ENCODE peak calls at places on chromosome 11, in five cellular contexts. One of them, this sample, is unnamed.
A peak's percentile ranks its signal among the peaks of the same experiment; 100 is the strongest.

GRCh38 chr11:87972133-87972532 is 203.1 kb downstream of the RAB38 start:
- DNase-seq in hepatocyte: no peak
- DNase-seq in right lobe of liver: no peak
- DNase-seq in fibroblast of lung: no peak
- DNase-seq in epithelial cell of esophagus: no peak
- DNase-seq in this sample: no peak

GRCh38 chr11:12706531-12707499 is 32.6 kb downstream of the TEAD1 start:
- DNase-seq in epithelial cell of esophagus: peak; percentile 59
- DNase-seq in right lobe of liver: peak; percentile 74
- DNase-seq in hepatocyte: peak; percentile 32
- DNase-seq in fibroblast of lung: peak; percentile 56
- DNase-seq in this sample: no peak

GRCh38 chr11:18754308-18754707 is 28.3 kb upstream of the IGSF22 start:
- DNase-seq in fibroblast of lung: no peak
- DNase-seq in right lobe of liver: no peak
- DNase-seq in epithelial cell of esophagus: peak; percentile 8
- DNase-seq in hepatocyte: no peak
- DNase-seq in this sample: no peak

GRCh38 chr11:125285844-125286243 is 121.3 kb downstream of the PKNOX2 start:
- DNase-seq in fibroblast of lung: no peak
- DNase-seq in epithelial cell of esophagus: no peak
- DNase-seq in right lobe of liver: no peak
- DNase-seq in hepatocyte: no peak
- DNase-seq in this sample: no peak

GRCh38 chr11:12854829-12855228 is 154.3 kb upstream of the RASSF10 start:
- DNase-seq in hepatocyte: peak; percentile 69
- DNase-seq in right lobe of liver: no peak
- DNase-seq in fibroblast of lung: no peak
- DNase-seq in epithelial cell of esophagus: no peak
- DNase-seq in this sample: no peak

GRCh38 chr11:6156628-6157367 is 13.3 kb downstream of the OR52B2 start:
- DNase-seq in fibroblast of lung: no peak
- DNase-seq in right lobe of liver: no peak
- DNase-seq in epithelial cell of esophagus: peak; percentile 6
- DNase-seq in hepatocyte: peak; percentile 39
- DNase-seq in this sample: no peak

GRCh38 chr11:19842505-19842904 is 129.9 kb downstream of the NAV2 start:
- DNase-seq in hepatocyte: no peak
- DNase-seq in right lobe of liver: no peak
- DNase-seq in fibroblast of lung: no peak
- DNase-seq in epithelial cell of esophagus: no peak
- DNase-seq in this sample: no peak

GRCh38 chr11:28606930-28607329 is 498.7 kb downstream of the METTL15 start:
- DNase-seq in epithelial cell of esophagus: peak; percentile 51
- DNase-seq in hepatocyte: no peak
- DNase-seq in fibroblast of lung: no peak
- DNase-seq in right lobe of liver: no peak
- DNase-seq in this sample: no peak

GRCh38 chr11:2511421-2512369 is 66.9 kb downstream of the KCNQ1 start:
- DNase-seq in epithelial cell of esophagus: no peak
- DNase-seq in fibroblast of lung: no peak
- DNase-seq in hepatocyte: no peak
- DNase-seq in right lobe of liver: peak; percentile 39
- DNase-seq in this sample: peak; percentile 19

GRCh38 chr11:134785660-134786284 is 373.7 kb upstream of the B3GAT1 start:
- DNase-seq in right lobe of liver: no peak
- DNase-seq in epithelial cell of esophagus: no peak
- DNase-seq in hepatocyte: no peak
- DNase-seq in fibroblast of lung: no peak
- DNase-seq in this sample: no peak

GRCh38 chr11:134500621-134501020 is 88.6 kb upstream of the B3GAT1 start:
- DNase-seq in right lobe of liver: no peak
- DNase-seq in epithelial cell of esophagus: no peak
- DNase-seq in hepatocyte: no peak
- DNase-seq in fibroblast of lung: no peak
- DNase-seq in this sample: no peak

GRCh38 chr11:79449040-79449439 is 8.2 kb upstream of the TENM4 start:
- DNase-seq in right lobe of liver: no peak
- DNase-seq in epithelial cell of esophagus: no peak
- DNase-seq in hepatocyte: no peak
- DNase-seq in fibroblast of lung: no peak
- DNase-seq in this sample: no peak

GRCh38 chr11:122253541-122254317 is 137.7 kb upstream of the BLID start:
- DNase-seq in epithelial cell of esophagus: peak; percentile 78
- DNase-seq in right lobe of liver: no peak
- DNase-seq in hepatocyte: peak; percentile 12
- DNase-seq in fibroblast of lung: peak; percentile 57
- DNase-seq in this sample: no peak

GRCh38 chr11:1128333-1129142 is 29.2 kb upstream of the MUC5AC start:
- DNase-seq in epithelial cell of esophagus: no peak
- DNase-seq in hepatocyte: no peak
- DNase-seq in fibroblast of lung: no peak
- DNase-seq in right lobe of liver: peak; percentile 47
- DNase-seq in this sample: peak; percentile 9

GRCh38 chr11:133134561-133135173 is 397.6 kb downstream of the OPCML start:
- DNase-seq in fibroblast of lung: peak; percentile 12
- DNase-seq in right lobe of liver: peak; percentile 58
- DNase-seq in epithelial cell of esophagus: peak; percentile 54
- DNase-seq in hepatocyte: peak; percentile 79
- DNase-seq in this sample: peak; percentile 29

GRCh38 chr11:128146926-128147605 is 440.3 kb downstream of the ETS1 start:
- DNase-seq in epithelial cell of esophagus: peak; percentile 59
- DNase-seq in right lobe of liver: no peak
- DNase-seq in fibroblast of lung: peak; percentile 5
- DNase-seq in hepatocyte: no peak
- DNase-seq in this sample: no peak

GRCh38 chr11:1453611-1454386 is 32.8 kb downstream of the MOB2 start:
- DNase-seq in right lobe of liver: no peak
- DNase-seq in fibroblast of lung: no peak
- DNase-seq in epithelial cell of esophagus: peak; percentile 60
- DNase-seq in hepatocyte: peak; percentile 47
- DNase-seq in this sample: no peak

GRCh38 chr11:19691815-19692214 is 20.8 kb upstream of the NAV2 start:
- DNase-seq in fibroblast of lung: no peak
- DNase-seq in hepatocyte: no peak
- DNase-seq in right lobe of liver: no peak
- DNase-seq in epithelial cell of esophagus: no peak
- DNase-seq in this sample: no peak

GRCh38 chr11:131370090-131370751 is at the start of gene NTM:
- DNase-seq in hepatocyte: peak; percentile 44
- DNase-seq in fibroblast of lung: peak; percentile 48
- DNase-seq in right lobe of liver: peak; percentile 62
- DNase-seq in epithelial cell of esophagus: peak; percentile 34
- DNase-seq in this sample: peak; percentile 37

GRCh38 chr11:27700351-27701261 is at the start of gene BDNF:
- DNase-seq in epithelial cell of esophagus: peak; percentile 38
- DNase-seq in hepatocyte: peak; percentile 43
- DNase-seq in right lobe of liver: peak; percentile 49
- DNase-seq in fibroblast of lung: peak; percentile 45
- DNase-seq in this sample: no peak

GRCh38 chr11:113014262-113014661 is 53.0 kb downstream of the NCAM1 start:
- DNase-seq in epithelial cell of esophagus: no peak
- DNase-seq in fibroblast of lung: peak; percentile 28
- DNase-seq in right lobe of liver: no peak
- DNase-seq in hepatocyte: peak; percentile 64
- DNase-seq in this sample: no peak

GRCh38 chr11:895331-896223 is 15.0 kb downstream of the CHID1 start:
- DNase-seq in epithelial cell of esophagus: no peak
- DNase-seq in fibroblast of lung: no peak
- DNase-seq in right lobe of liver: no peak
- DNase-seq in hepatocyte: no peak
- DNase-seq in this sample: no peak

GRCh38 chr11:18011633-18012313 is 1.1 kb downstream of the SERGEF start:
- DNase-seq in fibroblast of lung: no peak
- DNase-seq in epithelial cell of esophagus: no peak
- DNase-seq in hepatocyte: no peak
- DNase-seq in right lobe of liver: no peak
- DNase-seq in this sample: no peak

GRCh38 chr11:93821617-93822016 is 28.8 kb downstream of the VSTM5 start:
- DNase-seq in hepatocyte: peak; percentile 21
- DNase-seq in right lobe of liver: no peak
- DNase-seq in epithelial cell of esophagus: no peak
- DNase-seq in fibroblast of lung: no peak
- DNase-seq in this sample: no peak

GRCh38 chr11:86608251-86608799 is 64.1 kb downstream of the ME3 start:
- DNase-seq in right lobe of liver: peak; percentile 64
- DNase-seq in hepatocyte: peak; percentile 78
- DNase-seq in fibroblast of lung: peak; percentile 85
- DNase-seq in epithelial cell of esophagus: peak; percentile 82
- DNase-seq in this sample: peak; percentile 52

DNA sequence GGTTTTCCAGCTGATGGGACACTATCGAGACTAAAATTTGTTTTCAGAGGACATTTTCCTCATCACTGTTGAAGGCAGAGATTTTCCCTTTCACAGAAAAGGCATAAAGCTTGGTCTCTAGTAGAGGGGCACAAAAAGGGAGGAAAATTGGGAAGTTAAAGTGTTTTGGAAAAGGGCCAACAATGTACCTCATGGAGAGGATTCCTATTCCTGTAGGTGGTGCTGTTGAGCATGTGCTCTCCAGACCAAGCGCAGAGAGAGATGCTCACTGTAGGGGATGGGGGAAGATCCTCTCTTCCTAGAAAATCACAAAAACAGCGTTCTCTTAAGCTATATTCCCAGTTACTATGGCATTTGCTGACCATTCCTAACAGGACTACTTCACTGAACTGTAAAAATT is 44.9 kb downstream of the OR4C46 start:
- DNase-seq in right lobe of liver: no peak
- DNase-seq in hepatocyte: no peak
- DNase-seq in fibroblast of lung: no peak
- DNase-seq in epithelial cell of esophagus: no peak
- DNase-seq in this sample: no peak
- TF ChIP-seq CTCF in right lobe of liver: no peak
- TF ChIP-seq CTCF in hepatocyte: no peak
- TF ChIP-seq CTCF in fibroblast of lung: no peak
- TF ChIP-seq CTCF in epithelial cell of esophagus: no peak
- TF ChIP-seq CTCF in this sample: no peak

DNA sequence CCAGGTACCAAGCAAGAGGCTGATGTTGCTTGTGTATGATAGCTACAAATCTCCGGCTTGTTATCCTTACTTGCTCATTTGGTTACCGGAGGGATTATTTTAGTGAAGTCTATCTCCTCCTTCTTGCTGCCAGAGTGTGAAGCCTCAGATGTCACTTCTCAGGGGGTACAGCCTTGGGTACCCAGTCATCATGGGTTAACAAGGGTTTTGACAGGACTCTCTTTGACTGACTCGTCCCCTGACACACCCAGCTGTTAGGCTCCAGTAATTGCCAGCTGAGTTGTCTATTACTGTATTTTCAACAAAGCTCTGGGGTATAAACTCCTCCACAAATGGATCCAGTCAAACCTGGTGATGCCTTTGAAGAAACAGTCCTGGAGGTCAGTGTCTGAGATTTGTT is 11.9 kb upstream of the PELI3 start:
- DNase-seq in fibroblast of lung: no peak
- DNase-seq in right lobe of liver: no peak
- DNase-seq in hepatocyte: no peak
- DNase-seq in epithelial cell of esophagus: peak; percentile 21
- DNase-seq in this sample: no peak
- TF ChIP-seq CTCF in fibroblast of lung: no peak
- TF ChIP-seq CTCF in right lobe of liver: no peak
- TF ChIP-seq CTCF in hepatocyte: no peak
- TF ChIP-seq CTCF in epithelial cell of esophagus: no peak
- TF ChIP-seq CTCF in this sample: no peak

GRCh38 chr11:71341596-71341995 is 89.2 kb upstream of the SHANK2 start:
- DNase-seq in epithelial cell of esophagus: no peak
- DNase-seq in right lobe of liver: no peak
- DNase-seq in fibroblast of lung: no peak
- DNase-seq in hepatocyte: no peak
- DNase-seq in this sample: no peak

GRCh38 chr11:71341173-71341572 is 88.8 kb upstream of the SHANK2 start:
- DNase-seq in hepatocyte: no peak
- DNase-seq in fibroblast of lung: no peak
- DNase-seq in right lobe of liver: no peak
- DNase-seq in epithelial cell of esophagus: no peak
- DNase-seq in this sample: no peak

GRCh38 chr11:71342116-71342515 is 89.7 kb upstream of the SHANK2 start:
- DNase-seq in epithelial cell of esophagus: peak; percentile 64
- DNase-seq in right lobe of liver: no peak
- DNase-seq in hepatocyte: no peak
- DNase-seq in fibroblast of lung: peak; percentile 40
- DNase-seq in this sample: no peak

GRCh38 chr11:71343828-71344400 is 91.5 kb upstream of the SHANK2 start:
- DNase-seq in right lobe of liver: no peak
- DNase-seq in epithelial cell of esophagus: no peak
- DNase-seq in hepatocyte: no peak
- DNase-seq in fibroblast of lung: no peak
- DNase-seq in this sample: no peak

DNA sequence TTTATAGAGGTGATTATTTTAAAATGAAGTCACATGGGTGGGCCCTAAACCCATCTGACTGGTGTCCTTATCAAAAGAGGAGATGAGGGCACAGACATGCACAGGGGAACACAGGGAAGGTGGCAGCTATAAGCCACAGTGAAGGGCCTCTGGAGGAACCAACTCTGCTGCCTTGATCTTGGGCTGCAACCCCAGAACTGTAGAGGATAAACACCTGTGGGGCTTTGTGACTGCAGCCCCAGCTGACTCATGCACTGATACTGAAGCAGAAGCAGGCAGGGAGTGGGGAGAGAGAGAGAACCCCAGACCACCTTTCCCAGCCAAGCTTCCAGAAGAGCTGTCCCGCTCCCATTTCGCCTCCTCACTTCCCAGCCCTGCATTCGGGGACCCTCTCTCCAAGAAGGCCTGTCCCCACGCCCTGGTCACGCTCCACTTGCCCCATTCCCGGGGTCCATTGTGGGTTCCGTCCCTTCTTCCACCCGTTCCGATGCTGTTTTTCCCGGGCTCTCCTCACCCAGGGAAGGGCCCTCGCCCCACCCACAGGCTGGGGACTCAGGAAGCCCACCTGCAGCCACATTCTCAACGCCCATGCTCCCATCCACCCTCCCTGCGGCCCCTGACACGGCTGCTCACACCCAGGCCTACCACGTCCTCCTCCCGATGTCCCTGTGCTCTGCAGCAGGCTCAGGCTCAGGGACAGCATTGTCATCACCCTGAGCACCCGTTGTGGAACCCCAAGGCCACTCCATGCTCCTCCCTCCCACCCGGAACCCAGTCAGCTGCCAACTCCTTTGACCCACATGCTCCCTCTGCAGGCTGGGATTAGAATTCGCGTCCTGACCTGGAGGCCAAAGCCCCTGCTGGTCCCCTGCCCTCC is 90.8 kb upstream of the SHANK2 start:
- DNase-seq in fibroblast of lung: peak; percentile 12
- DNase-seq in right lobe of liver: peak; percentile 68
- DNase-seq in hepatocyte: peak; percentile 78
- DNase-seq in epithelial cell of esophagus: peak; percentile 46
- DNase-seq in this sample: no peak
- TF ChIP-seq CTCF in fibroblast of lung: peak; percentile 67
- TF ChIP-seq CTCF in right lobe of liver: peak; percentile 66
- TF ChIP-seq CTCF in hepatocyte: peak; percentile 58
- TF ChIP-seq CTCF in epithelial cell of esophagus: peak; percentile 67
- TF ChIP-seq CTCF in this sample: no peak

DNA sequence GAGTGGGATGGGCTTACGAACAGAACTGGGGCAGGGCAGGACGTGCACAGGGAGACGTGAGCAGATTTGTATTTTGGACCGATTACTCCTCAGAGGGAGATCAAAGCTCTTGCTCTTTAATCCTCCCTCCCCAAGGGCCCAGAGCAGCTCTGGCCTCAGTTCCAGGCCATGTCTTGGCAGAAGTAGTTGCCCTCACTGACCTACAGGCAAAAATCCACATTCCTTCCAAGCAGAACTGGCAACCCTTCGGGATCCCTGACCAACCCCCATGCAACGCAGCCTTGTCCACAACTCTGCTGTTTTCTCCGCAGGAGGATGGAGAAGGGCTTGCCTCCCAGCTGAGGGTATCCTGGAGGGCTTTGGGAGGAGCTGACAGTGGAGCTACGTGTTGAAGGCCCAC is 68.3 kb downstream of the PDE2A start:
- DNase-seq in epithelial cell of esophagus: no peak
- DNase-seq in fibroblast of lung: no peak
- DNase-seq in hepatocyte: no peak
- DNase-seq in right lobe of liver: no peak
- DNase-seq in this sample: no peak
- TF ChIP-seq CTCF in epithelial cell of esophagus: no peak
- TF ChIP-seq CTCF in fibroblast of lung: no peak
- TF ChIP-seq CTCF in hepatocyte: no peak
- TF ChIP-seq CTCF in right lobe of liver: no peak
- TF ChIP-seq CTCF in this sample: no peak

This sample was measured in omental fat pad.